ENCODE peak calls at places on chromosomes 6 and 20, in eight cellular contexts. One of them, this sample, is unnamed.

GRCh38 chr20:11118802-11119380 is 445.1 kb upstream of the JAG1 start:
- DNase-seq in iPS DF 6.9: no peak
- DNase-seq in prostate gland: no peak
- DNase-seq in dorsolateral prefrontal cortex: no peak
- DNase-seq in OCI-LY7: no peak
- DNase-seq in foreskin keratinocyte: peak
- DNase-seq in naive thymus-derived CD4-positive, alpha-beta T cell: no peak
- DNase-seq in heart left ventricle: no peak
- DNase-seq in this sample: no peak

GRCh38 chr6:122530440-122531046 is 58.9 kb upstream of the SERINC1 start:
- DNase-seq in naive thymus-derived CD4-positive, alpha-beta T cell: peak
- DNase-seq in dorsolateral prefrontal cortex: peak
- DNase-seq in prostate gland: peak
- DNase-seq in foreskin keratinocyte: peak
- DNase-seq in OCI-LY7: peak
- DNase-seq in heart left ventricle: no peak
- DNase-seq in iPS DF 6.9: peak
- DNase-seq in this sample: no peak

GRCh38 chr20:51985013-51985415 is 182.7 kb upstream of the SALL4 start:
- DNase-seq in naive thymus-derived CD4-positive, alpha-beta T cell: no peak
- DNase-seq in heart left ventricle: no peak
- DNase-seq in dorsolateral prefrontal cortex: no peak
- DNase-seq in OCI-LY7: no peak
- DNase-seq in iPS DF 6.9: no peak
- DNase-seq in foreskin keratinocyte: peak
- DNase-seq in prostate gland: no peak
- DNase-seq in this sample: no peak

GRCh38 chr6:17584241-17584803 is 15.8 kb upstream of the FAM8A1 start:
- DNase-seq in foreskin keratinocyte: no peak
- DNase-seq in prostate gland: peak
- DNase-seq in OCI-LY7: peak
- DNase-seq in dorsolateral prefrontal cortex: peak
- DNase-seq in naive thymus-derived CD4-positive, alpha-beta T cell: peak
- DNase-seq in heart left ventricle: no peak
- DNase-seq in iPS DF 6.9: no peak
- DNase-seq in this sample: no peak

GRCh38 chr6:8683204-8683603 is 247.9 kb upstream of the SLC35B3 start:
- DNase-seq in naive thymus-derived CD4-positive, alpha-beta T cell: no peak
- DNase-seq in prostate gland: no peak
- DNase-seq in dorsolateral prefrontal cortex: no peak
- DNase-seq in foreskin keratinocyte: no peak
- DNase-seq in iPS DF 6.9: no peak
- DNase-seq in heart left ventricle: no peak
- DNase-seq in OCI-LY7: no peak
- DNase-seq in this sample: no peak

GRCh38 chr6:27757307-27757706 is 154.9 kb downstream of the OR2B2 start:
- DNase-seq in naive thymus-derived CD4-positive, alpha-beta T cell: peak
- DNase-seq in dorsolateral prefrontal cortex: no peak
- DNase-seq in OCI-LY7: no peak
- DNase-seq in heart left ventricle: no peak
- DNase-seq in foreskin keratinocyte: no peak
- DNase-seq in iPS DF 6.9: no peak
- DNase-seq in prostate gland: peak
- DNase-seq in this sample: no peak

GRCh38 chr6:166619912-166620311 is 7.1 kb downstream of the RPS6KA2 start:
- DNase-seq in naive thymus-derived CD4-positive, alpha-beta T cell: no peak
- DNase-seq in foreskin keratinocyte: peak
- DNase-seq in heart left ventricle: peak
- DNase-seq in iPS DF 6.9: no peak
- DNase-seq in prostate gland: peak
- DNase-seq in OCI-LY7: no peak
- DNase-seq in dorsolateral prefrontal cortex: no peak
- DNase-seq in this sample: peak

GRCh38 chr6:31749301-31750036 is 9.7 kb downstream of the MSH5 start:
- DNase-seq in prostate gland: no peak
- DNase-seq in dorsolateral prefrontal cortex: no peak
- DNase-seq in OCI-LY7: no peak
- DNase-seq in iPS DF 6.9: no peak
- DNase-seq in naive thymus-derived CD4-positive, alpha-beta T cell: no peak
- DNase-seq in foreskin keratinocyte: no peak
- DNase-seq in heart left ventricle: no peak
- DNase-seq in this sample: no peak

GRCh38 chr6:24848461-24848860 is 49.7 kb upstream of the ARMH2 start:
- DNase-seq in dorsolateral prefrontal cortex: peak
- DNase-seq in OCI-LY7: no peak
- DNase-seq in heart left ventricle: no peak
- DNase-seq in naive thymus-derived CD4-positive, alpha-beta T cell: no peak
- DNase-seq in prostate gland: no peak
- DNase-seq in iPS DF 6.9: no peak
- DNase-seq in foreskin keratinocyte: no peak
- DNase-seq in this sample: no peak

GRCh38 chr6:55833284-55833683 is 42.1 kb downstream of the BMP5 start:
- DNase-seq in foreskin keratinocyte: no peak
- DNase-seq in heart left ventricle: no peak
- DNase-seq in dorsolateral prefrontal cortex: no peak
- DNase-seq in OCI-LY7: no peak
- DNase-seq in naive thymus-derived CD4-positive, alpha-beta T cell: no peak
- DNase-seq in prostate gland: no peak
- DNase-seq in iPS DF 6.9: no peak
- DNase-seq in this sample: no peak

GRCh38 chr6:136404627-136405310 is 115.1 kb upstream of the BCLAF1 start:
- DNase-seq in OCI-LY7: no peak
- DNase-seq in foreskin keratinocyte: no peak
- DNase-seq in dorsolateral prefrontal cortex: no peak
- DNase-seq in prostate gland: no peak
- DNase-seq in naive thymus-derived CD4-positive, alpha-beta T cell: no peak
- DNase-seq in heart left ventricle: no peak
- DNase-seq in iPS DF 6.9: no peak
- DNase-seq in this sample: no peak

GRCh38 chr6:4774715-4775590 is 1.3 kb upstream of the CDYL start:
- DNase-seq in foreskin keratinocyte: peak
- DNase-seq in heart left ventricle: peak
- DNase-seq in iPS DF 6.9: no peak
- DNase-seq in prostate gland: peak
- DNase-seq in dorsolateral prefrontal cortex: no peak
- DNase-seq in OCI-LY7: no peak
- DNase-seq in naive thymus-derived CD4-positive, alpha-beta T cell: peak
- DNase-seq in this sample: no peak

GRCh38 chr6:107061125-107062020 is 33.4 kb downstream of the MTRES1 start:
- DNase-seq in foreskin keratinocyte: no peak
- DNase-seq in prostate gland: no peak
- DNase-seq in dorsolateral prefrontal cortex: no peak
- DNase-seq in heart left ventricle: no peak
- DNase-seq in OCI-LY7: peak
- DNase-seq in naive thymus-derived CD4-positive, alpha-beta T cell: no peak
- DNase-seq in iPS DF 6.9: peak
- DNase-seq in this sample: no peak

GRCh38 chr6:121647905-121648304 is 212.5 kb downstream of the GJA1 start:
- DNase-seq in foreskin keratinocyte: peak
- DNase-seq in naive thymus-derived CD4-positive, alpha-beta T cell: no peak
- DNase-seq in heart left ventricle: no peak
- DNase-seq in dorsolateral prefrontal cortex: no peak
- DNase-seq in iPS DF 6.9: no peak
- DNase-seq in prostate gland: no peak
- DNase-seq in OCI-LY7: no peak
- DNase-seq in this sample: no peak

GRCh38 chr20:41956316-41957050 is 338.3 kb upstream of the CHD6 start:
- DNase-seq in dorsolateral prefrontal cortex: no peak
- DNase-seq in OCI-LY7: peak
- DNase-seq in foreskin keratinocyte: no peak
- DNase-seq in naive thymus-derived CD4-positive, alpha-beta T cell: no peak
- DNase-seq in prostate gland: no peak
- DNase-seq in heart left ventricle: no peak
- DNase-seq in iPS DF 6.9: peak
- DNase-seq in this sample: no peak

GRCh38 chr20:60212695-60213094 is 254.5 kb downstream of the CDH26 start:
- DNase-seq in dorsolateral prefrontal cortex: no peak
- DNase-seq in prostate gland: no peak
- DNase-seq in heart left ventricle: no peak
- DNase-seq in iPS DF 6.9: no peak
- DNase-seq in foreskin keratinocyte: no peak
- DNase-seq in naive thymus-derived CD4-positive, alpha-beta T cell: no peak
- DNase-seq in OCI-LY7: no peak
- DNase-seq in this sample: no peak

GRCh38 chr6:158417760-158418098 is 105.5 kb downstream of the TULP4 start:
- DNase-seq in iPS DF 6.9: no peak
- DNase-seq in dorsolateral prefrontal cortex: peak
- DNase-seq in OCI-LY7: no peak
- DNase-seq in heart left ventricle: no peak
- DNase-seq in naive thymus-derived CD4-positive, alpha-beta T cell: no peak
- DNase-seq in prostate gland: no peak
- DNase-seq in foreskin keratinocyte: peak
- DNase-seq in this sample: no peak

GRCh38 chr6:134480593-134480992 is 162.7 kb upstream of the SGK1 start:
- DNase-seq in iPS DF 6.9: no peak
- DNase-seq in dorsolateral prefrontal cortex: no peak
- DNase-seq in heart left ventricle: peak
- DNase-seq in prostate gland: peak
- DNase-seq in naive thymus-derived CD4-positive, alpha-beta T cell: no peak
- DNase-seq in OCI-LY7: no peak
- DNase-seq in foreskin keratinocyte: no peak
- DNase-seq in this sample: no peak

DNA sequence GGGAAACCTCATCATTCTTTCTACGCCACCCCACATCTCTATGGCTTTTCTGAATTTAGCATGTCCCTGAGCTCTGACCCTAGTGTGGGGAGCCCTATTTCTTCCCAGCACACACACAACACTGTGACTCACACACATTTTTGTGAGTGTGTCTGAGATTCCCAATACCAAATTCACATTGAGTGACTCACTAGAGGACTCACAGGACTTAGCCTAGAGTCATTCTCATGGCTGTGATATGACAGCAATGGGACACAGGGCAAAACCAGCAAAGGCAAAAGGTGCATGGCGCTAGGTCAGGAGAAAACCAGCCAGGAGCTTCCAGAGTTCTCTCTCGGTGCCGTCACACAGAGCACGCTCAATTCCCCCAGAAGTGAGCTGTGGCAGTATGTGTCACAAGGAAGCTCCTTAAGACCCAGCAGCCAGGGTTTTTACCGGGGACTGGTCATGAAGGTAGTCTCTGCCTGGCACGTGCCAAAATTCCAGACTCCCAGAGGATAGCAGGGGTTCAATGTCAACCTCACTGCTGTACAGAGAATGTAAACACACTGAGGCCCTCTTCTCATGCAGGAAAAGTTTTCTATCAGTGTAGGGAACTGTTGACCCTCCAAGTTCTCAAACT is 6.2 kb downstream of the CSTL1 start:
- DNase-seq in foreskin keratinocyte: peak
- DNase-seq in OCI-LY7: no peak
- DNase-seq in prostate gland: no peak
- DNase-seq in iPS DF 6.9: no peak
- DNase-seq in heart left ventricle: no peak
- DNase-seq in dorsolateral prefrontal cortex: no peak
- DNase-seq in naive thymus-derived CD4-positive, alpha-beta T cell: no peak
- DNase-seq in this sample: no peak
- H3K27ac ChIP-seq in foreskin keratinocyte: no peak
- H3K27ac ChIP-seq in OCI-LY7: no peak
- H3K27ac ChIP-seq in prostate gland: no peak
- H3K27ac ChIP-seq in iPS DF 6.9: no peak
- H3K27ac ChIP-seq in heart left ventricle: no peak
- H3K27ac ChIP-seq in dorsolateral prefrontal cortex: no peak
- H3K27ac ChIP-seq in naive thymus-derived CD4-positive, alpha-beta T cell: no peak
- H3K27ac ChIP-seq in this sample: no peak

DNA sequence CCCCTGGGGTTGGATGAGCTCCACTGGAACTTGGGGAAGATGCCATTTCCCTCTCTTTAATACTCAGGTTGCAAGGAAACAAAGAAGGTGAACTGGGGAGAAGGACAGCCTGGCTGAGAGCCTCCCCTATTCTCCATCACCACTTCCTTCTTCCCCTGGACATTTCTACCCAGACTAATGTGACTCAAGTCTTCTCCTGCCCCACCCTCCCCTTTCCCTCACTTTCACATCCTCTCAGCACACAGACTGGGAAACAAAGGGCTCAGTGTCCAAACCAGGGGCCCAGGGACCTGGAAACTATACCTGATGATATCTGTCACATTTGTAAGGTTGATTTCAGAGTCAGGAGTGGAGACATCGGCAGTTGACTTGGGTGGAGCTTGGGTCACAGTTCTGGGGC is 5.8 kb downstream of the TREM1 start:
- DNase-seq in naive thymus-derived CD4-positive, alpha-beta T cell: no peak
- DNase-seq in prostate gland: no peak
- DNase-seq in heart left ventricle: no peak
- DNase-seq in dorsolateral prefrontal cortex: no peak
- DNase-seq in foreskin keratinocyte: no peak
- DNase-seq in iPS DF 6.9: no peak
- DNase-seq in OCI-LY7: no peak
- DNase-seq in this sample: no peak
- H3K27ac ChIP-seq in naive thymus-derived CD4-positive, alpha-beta T cell: no peak
- H3K27ac ChIP-seq in prostate gland: no peak
- H3K27ac ChIP-seq in heart left ventricle: no peak
- H3K27ac ChIP-seq in dorsolateral prefrontal cortex: no peak
- H3K27ac ChIP-seq in foreskin keratinocyte: no peak
- H3K27ac ChIP-seq in iPS DF 6.9: no peak
- H3K27ac ChIP-seq in OCI-LY7: no peak
- H3K27ac ChIP-seq in this sample: no peak

GRCh38 chr20:8131598-8132014 is 460 bp upstream of the PLCB1 start:
- DNase-seq in foreskin keratinocyte: no peak
- DNase-seq in heart left ventricle: no peak
- DNase-seq in naive thymus-derived CD4-positive, alpha-beta T cell: no peak
- DNase-seq in iPS DF 6.9: no peak
- DNase-seq in dorsolateral prefrontal cortex: peak
- DNase-seq in OCI-LY7: no peak
- DNase-seq in prostate gland: peak
- DNase-seq in this sample: no peak

GRCh38 chr20:8133816-8134451 is 1.9 kb downstream of the PLCB1 start:
- DNase-seq in heart left ventricle: no peak
- DNase-seq in dorsolateral prefrontal cortex: no peak
- DNase-seq in naive thymus-derived CD4-positive, alpha-beta T cell: no peak
- DNase-seq in iPS DF 6.9: no peak
- DNase-seq in foreskin keratinocyte: no peak
- DNase-seq in prostate gland: no peak
- DNase-seq in OCI-LY7: no peak
- DNase-seq in this sample: no peak

GRCh38 chr20:8130840-8131526 is 1.1 kb upstream of the PLCB1 start:
- DNase-seq in naive thymus-derived CD4-positive, alpha-beta T cell: no peak
- DNase-seq in heart left ventricle: no peak
- DNase-seq in iPS DF 6.9: no peak
- DNase-seq in prostate gland: no peak
- DNase-seq in OCI-LY7: no peak
- DNase-seq in dorsolateral prefrontal cortex: no peak
- DNase-seq in foreskin keratinocyte: no peak
- DNase-seq in this sample: no peak

GRCh38 chr20:8132632-8133587 is 844 bp downstream of the PLCB1 start:
- DNase-seq in naive thymus-derived CD4-positive, alpha-beta T cell: no peak
- DNase-seq in dorsolateral prefrontal cortex: no peak
- DNase-seq in prostate gland: peak
- DNase-seq in heart left ventricle: peak
- DNase-seq in iPS DF 6.9: no peak
- DNase-seq in OCI-LY7: peak
- DNase-seq in foreskin keratinocyte: no peak
- DNase-seq in this sample: no peak

GRCh38 chr20:8132015-8132631 is at the start of gene PLCB1:
- DNase-seq in OCI-LY7: peak
- DNase-seq in dorsolateral prefrontal cortex: peak
- DNase-seq in iPS DF 6.9: peak
- DNase-seq in heart left ventricle: peak
- DNase-seq in naive thymus-derived CD4-positive, alpha-beta T cell: peak
- DNase-seq in prostate gland: peak
- DNase-seq in foreskin keratinocyte: peak
- DNase-seq in this sample: peak
- H3K27ac ChIP-seq in OCI-LY7: peak
- H3K27ac ChIP-seq in dorsolateral prefrontal cortex: peak
- H3K27ac ChIP-seq in iPS DF 6.9: no peak
- H3K27ac ChIP-seq in heart left ventricle: peak
- H3K27ac ChIP-seq in naive thymus-derived CD4-positive, alpha-beta T cell: no peak
- H3K27ac ChIP-seq in prostate gland: peak
- H3K27ac ChIP-seq in foreskin keratinocyte: no peak
- H3K27ac ChIP-seq in this sample: peak

GRCh38 chr6:117484052-117484646 is 1.7 kb downstream of the DCBLD1 start:
- DNase-seq in prostate gland: no peak
- DNase-seq in OCI-LY7: no peak
- DNase-seq in naive thymus-derived CD4-positive, alpha-beta T cell: no peak
- DNase-seq in heart left ventricle: no peak
- DNase-seq in dorsolateral prefrontal cortex: no peak
- DNase-seq in foreskin keratinocyte: no peak
- DNase-seq in iPS DF 6.9: no peak
- DNase-seq in this sample: no peak
- H3K27ac ChIP-seq in prostate gland: no peak
- H3K27ac ChIP-seq in OCI-LY7: no peak
- H3K27ac ChIP-seq in naive thymus-derived CD4-positive, alpha-beta T cell: no peak
- H3K27ac ChIP-seq in heart left ventricle: peak
- H3K27ac ChIP-seq in dorsolateral prefrontal cortex: no peak
- H3K27ac ChIP-seq in foreskin keratinocyte: peak
- H3K27ac ChIP-seq in iPS DF 6.9: no peak
- H3K27ac ChIP-seq in this sample: peak